ENCODE peak calls at places on chromosomes 3 and 15, in five cellular contexts. One of them, this sample, is unnamed.

GRCh38 chr3:15647629-15648167 is 46.2 kb downstream of the BTD start:
- DNase-seq in lung: no peak
- DNase-seq in adrenal gland: no peak
- DNase-seq in cardiac muscle cell: no peak
- DNase-seq in H1: no peak
- DNase-seq in this sample: no peak

GRCh38 chr3:58164199-58164879 is 46.4 kb downstream of the DNASE1L3 start:
- DNase-seq in lung: peak
- DNase-seq in adrenal gland: peak
- DNase-seq in cardiac muscle cell: no peak
- DNase-seq in H1: no peak
- DNase-seq in this sample: no peak

GRCh38 chr15:75947117-75947516 is 43.4 kb downstream of the FBXO22 start:
- DNase-seq in lung: no peak
- DNase-seq in adrenal gland: no peak
- DNase-seq in cardiac muscle cell: no peak
- DNase-seq in H1: no peak
- DNase-seq in this sample: no peak

GRCh38 chr3:196477678-196478077 is 25.9 kb downstream of the RNF168 start:
- DNase-seq in lung: no peak
- DNase-seq in adrenal gland: no peak
- DNase-seq in cardiac muscle cell: no peak
- DNase-seq in H1: no peak
- DNase-seq in this sample: no peak

GRCh38 chr3:69791111-69791510 is 51.8 kb downstream of the MITF start:
- DNase-seq in lung: peak
- DNase-seq in adrenal gland: peak
- DNase-seq in cardiac muscle cell: peak
- DNase-seq in H1: no peak
- DNase-seq in this sample: no peak

GRCh38 chr15:40051616-40052415 is 12.8 kb upstream of the SRP14 start:
- DNase-seq in lung: no peak
- DNase-seq in adrenal gland: peak
- DNase-seq in cardiac muscle cell: no peak
- DNase-seq in H1: peak
- DNase-seq in this sample: no peak

GRCh38 chr15:62454567-62455172 is 289.6 kb upstream of the C2CD4B start:
- DNase-seq in lung: no peak
- DNase-seq in adrenal gland: no peak
- DNase-seq in cardiac muscle cell: no peak
- DNase-seq in H1: no peak
- DNase-seq in this sample: no peak

GRCh38 chr3:53044371-53045106 is 1.3 kb downstream of the SFMBT1 start:
- DNase-seq in lung: no peak
- DNase-seq in adrenal gland: peak
- DNase-seq in cardiac muscle cell: no peak
- DNase-seq in H1: peak
- DNase-seq in this sample: no peak

GRCh38 chr3:70000563-70001081 is 1.1 kb downstream of the SAMMSON start:
- DNase-seq in lung: no peak
- DNase-seq in adrenal gland: no peak
- DNase-seq in cardiac muscle cell: no peak
- DNase-seq in H1: no peak
- DNase-seq in this sample: no peak

GRCh38 chr15:40471105-40471777 is 457 bp downstream of the CHST14 start:
- DNase-seq in lung: no peak
- DNase-seq in adrenal gland: peak
- DNase-seq in cardiac muscle cell: peak
- DNase-seq in H1: peak
- DNase-seq in this sample: no peak

DNA sequence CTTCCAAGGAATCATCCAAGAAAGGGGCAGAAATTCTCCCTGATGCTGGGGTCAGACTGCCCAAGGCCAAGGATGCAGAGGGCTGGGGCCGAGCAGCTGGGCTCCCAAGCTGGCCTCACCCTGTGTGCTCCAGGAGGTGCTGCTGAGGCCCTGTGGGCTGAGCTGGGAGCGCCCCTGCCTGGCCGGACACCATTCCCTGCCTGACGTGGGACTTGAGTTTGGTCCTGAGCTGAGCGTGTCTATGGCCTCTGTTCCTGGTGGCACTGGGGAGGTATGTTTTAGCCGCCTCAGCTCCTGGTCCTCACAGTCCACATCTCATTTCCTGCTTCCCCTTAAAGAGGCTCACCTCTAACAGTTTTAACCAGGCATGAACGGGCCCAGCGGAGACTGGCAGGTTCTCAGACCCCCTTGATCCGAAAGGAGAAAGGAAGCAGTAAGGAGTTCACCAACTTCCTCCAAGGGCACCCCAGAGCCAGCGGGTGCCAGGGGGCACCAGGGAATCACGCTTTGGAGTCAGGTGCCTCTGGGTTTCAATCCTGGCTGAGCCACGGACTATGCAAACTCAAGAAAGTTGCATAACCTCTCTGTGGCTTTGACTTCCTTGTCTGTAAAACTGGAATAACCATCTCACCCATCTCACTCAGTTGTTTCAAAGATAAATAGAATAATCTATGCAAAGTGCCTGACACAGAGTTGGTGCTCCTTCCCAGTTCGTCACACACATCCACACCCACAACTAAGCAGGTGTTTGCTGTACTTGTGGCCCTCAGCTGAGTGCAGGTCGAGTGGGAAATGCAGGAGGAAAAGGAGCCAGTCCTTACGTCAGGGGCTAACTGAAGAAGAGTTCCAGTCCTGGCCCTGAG is 48.6 kb downstream of the SLC12A8 start:
- DNase-seq in lung: peak
- DNase-seq in adrenal gland: no peak
- DNase-seq in cardiac muscle cell: peak
- DNase-seq in H1: no peak
- DNase-seq in this sample: no peak
- TF ChIP-seq CTCF in lung: peak
- TF ChIP-seq CTCF in adrenal gland: no peak
- TF ChIP-seq CTCF in cardiac muscle cell: peak
- TF ChIP-seq CTCF in H1: peak
- TF ChIP-seq CTCF in this sample: no peak

GRCh38 chr3:194087995-194088841 is 47.7 kb upstream of the HES1 start:
- DNase-seq in lung: no peak
- DNase-seq in adrenal gland: no peak
- DNase-seq in cardiac muscle cell: no peak
- DNase-seq in H1: no peak
- DNase-seq in this sample: no peak

GRCh38 chr3:194091141-194091540 is 44.8 kb upstream of the HES1 start:
- DNase-seq in lung: no peak
- DNase-seq in adrenal gland: no peak
- DNase-seq in cardiac muscle cell: no peak
- DNase-seq in H1: no peak
- DNase-seq in this sample: no peak

GRCh38 chr3:194089357-194090177 is 46.4 kb upstream of the HES1 start:
- DNase-seq in lung: peak
- DNase-seq in adrenal gland: peak
- DNase-seq in cardiac muscle cell: no peak
- DNase-seq in H1: no peak
- DNase-seq in this sample: peak

GRCh38 chr3:194092770-194093336 is 43.1 kb upstream of the HES1 start:
- DNase-seq in lung: no peak
- DNase-seq in adrenal gland: no peak
- DNase-seq in cardiac muscle cell: no peak
- DNase-seq in H1: no peak
- DNase-seq in this sample: no peak

GRCh38 chr3:194090716-194091115 is 45.2 kb upstream of the HES1 start:
- DNase-seq in lung: no peak
- DNase-seq in adrenal gland: no peak
- DNase-seq in cardiac muscle cell: no peak
- DNase-seq in H1: no peak
- DNase-seq in this sample: no peak
- H3K27ac ChIP-seq in lung: no peak
- H3K27ac ChIP-seq in adrenal gland: no peak
- H3K27ac ChIP-seq in cardiac muscle cell: no peak
- H3K27ac ChIP-seq in H1: no peak
- H3K27ac ChIP-seq in this sample: peak

GRCh38 chr15:73246898-73247297 is 121.9 kb downstream of the HCN4 start:
- DNase-seq in lung: no peak
- DNase-seq in adrenal gland: no peak
- DNase-seq in cardiac muscle cell: no peak
- DNase-seq in H1: no peak
- DNase-seq in this sample: no peak

GRCh38 chr15:73239564-73240208 is 129.1 kb downstream of the HCN4 start:
- DNase-seq in lung: no peak
- DNase-seq in adrenal gland: no peak
- DNase-seq in cardiac muscle cell: no peak
- DNase-seq in H1: no peak
- DNase-seq in this sample: no peak

GRCh38 chr15:73240864-73241499 is 127.8 kb downstream of the HCN4 start:
- DNase-seq in lung: peak
- DNase-seq in adrenal gland: peak
- DNase-seq in cardiac muscle cell: peak
- DNase-seq in H1: peak
- DNase-seq in this sample: no peak

GRCh38 chr15:73246411-73246810 is 122.3 kb downstream of the HCN4 start:
- DNase-seq in lung: no peak
- DNase-seq in adrenal gland: no peak
- DNase-seq in cardiac muscle cell: no peak
- DNase-seq in H1: no peak
- DNase-seq in this sample: no peak

GRCh38 chr15:73244333-73244732 is 124.4 kb downstream of the HCN4 start:
- DNase-seq in lung: no peak
- DNase-seq in adrenal gland: no peak
- DNase-seq in cardiac muscle cell: peak
- DNase-seq in H1: peak
- DNase-seq in this sample: no peak
- TF ChIP-seq CTCF in lung: no peak
- TF ChIP-seq CTCF in adrenal gland: no peak
- TF ChIP-seq CTCF in cardiac muscle cell: peak
- TF ChIP-seq CTCF in H1: peak
- TF ChIP-seq CTCF in this sample: no peak

DNA sequence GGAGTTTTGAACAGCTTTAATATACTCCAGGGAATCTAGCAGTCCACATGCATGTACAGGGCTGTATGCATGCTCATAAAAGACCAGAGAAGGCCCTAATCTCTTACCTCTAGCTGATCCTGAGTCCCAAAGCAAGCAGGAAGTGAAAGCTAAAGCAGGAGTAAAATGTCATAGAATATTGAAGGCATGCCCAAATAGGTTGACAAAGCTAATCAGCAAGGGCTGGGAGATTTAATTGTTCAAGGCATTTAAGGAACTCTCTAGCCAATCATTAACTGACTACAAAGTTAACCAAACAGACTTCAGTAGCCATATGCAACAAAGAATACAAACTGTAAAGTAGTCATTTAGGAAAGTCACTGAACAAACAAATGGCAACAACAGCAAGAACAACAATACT is 85.8 kb upstream of the KBTBD8 start:
- DNase-seq in lung: no peak
- DNase-seq in adrenal gland: no peak
- DNase-seq in cardiac muscle cell: no peak
- DNase-seq in H1: no peak
- DNase-seq in this sample: no peak
- H3K27ac ChIP-seq in lung: no peak
- H3K27ac ChIP-seq in adrenal gland: no peak
- H3K27ac ChIP-seq in cardiac muscle cell: no peak
- H3K27ac ChIP-seq in H1: no peak
- H3K27ac ChIP-seq in this sample: no peak

GRCh38 chr3:139934557-139935070 is 371 bp upstream of the CLSTN2 start:
- DNase-seq in lung: no peak
- DNase-seq in adrenal gland: peak
- DNase-seq in cardiac muscle cell: peak
- DNase-seq in H1: peak
- DNase-seq in this sample: no peak
- TF ChIP-seq CTCF in lung: no peak
- TF ChIP-seq CTCF in adrenal gland: peak
- TF ChIP-seq CTCF in cardiac muscle cell: peak
- TF ChIP-seq CTCF in H1: peak
- TF ChIP-seq CTCF in this sample: peak

DNA sequence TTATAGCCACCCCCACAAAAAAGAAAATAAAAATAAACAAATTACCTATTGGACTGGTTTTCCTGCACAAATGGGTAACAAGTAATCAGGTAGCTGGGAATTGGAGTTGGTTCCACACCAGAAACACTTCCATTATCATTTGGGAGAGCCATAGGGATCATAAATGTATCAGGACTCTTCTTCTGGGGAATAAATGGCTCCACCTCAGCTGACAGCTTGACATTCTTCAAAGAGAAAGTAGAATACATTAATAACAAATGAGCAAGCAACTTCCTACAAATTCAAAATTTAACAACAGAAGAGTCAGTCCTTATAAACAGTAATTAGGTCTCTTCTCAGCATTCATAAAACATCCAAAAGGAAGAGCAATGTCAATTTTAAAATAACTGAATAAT is 8.7 kb downstream of the SECISBP2L start:
- DNase-seq in lung: no peak
- DNase-seq in adrenal gland: no peak
- DNase-seq in cardiac muscle cell: no peak
- DNase-seq in H1: no peak
- DNase-seq in this sample: no peak
- H3K27ac ChIP-seq in lung: no peak
- H3K27ac ChIP-seq in adrenal gland: no peak
- H3K27ac ChIP-seq in cardiac muscle cell: no peak
- H3K27ac ChIP-seq in H1: no peak
- H3K27ac ChIP-seq in this sample: no peak

GRCh38 chr15:71742964-71743363 is 67.4 kb upstream of the NR2E3 start:
- DNase-seq in lung: no peak
- DNase-seq in adrenal gland: no peak
- DNase-seq in cardiac muscle cell: no peak
- DNase-seq in H1: no peak
- DNase-seq in this sample: no peak

GRCh38 chr15:71747128-71748083 is 62.9 kb upstream of the NR2E3 start:
- DNase-seq in lung: no peak
- DNase-seq in adrenal gland: peak
- DNase-seq in cardiac muscle cell: no peak
- DNase-seq in H1: no peak
- DNase-seq in this sample: no peak

GRCh38 chr15:71746719-71747118 is 63.6 kb upstream of the NR2E3 start:
- DNase-seq in lung: no peak
- DNase-seq in adrenal gland: no peak
- DNase-seq in cardiac muscle cell: no peak
- DNase-seq in H1: no peak
- DNase-seq in this sample: no peak

GRCh38 chr15:71748327-71748726 is 62.0 kb upstream of the NR2E3 start:
- DNase-seq in lung: no peak
- DNase-seq in adrenal gland: no peak
- DNase-seq in cardiac muscle cell: no peak
- DNase-seq in H1: no peak
- DNase-seq in this sample: no peak

DNA sequence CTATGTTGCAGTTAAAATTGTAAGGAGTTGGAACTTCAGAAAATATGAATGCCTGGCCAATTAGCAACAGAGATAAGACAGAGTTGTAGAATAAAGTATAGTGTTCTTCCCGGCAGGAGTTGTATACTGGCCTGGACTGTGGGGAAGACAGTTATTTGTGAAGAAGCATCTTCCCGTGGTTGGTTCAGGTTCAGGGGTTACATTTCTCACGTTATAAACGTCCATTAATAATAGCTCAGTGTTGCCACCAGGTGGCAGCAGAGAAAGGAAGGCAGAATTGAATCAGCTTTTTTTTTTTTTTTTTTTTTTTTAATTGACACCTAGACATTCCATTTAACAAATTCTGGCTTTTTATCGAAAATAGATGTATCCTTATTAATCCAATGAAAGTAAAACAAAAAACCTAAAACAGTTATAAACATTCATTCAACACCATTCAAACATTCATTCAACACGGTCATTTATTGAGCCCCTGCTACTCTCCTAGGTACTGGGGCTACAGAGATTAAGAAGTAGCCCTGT is 66.4 kb upstream of the NR2E3 start:
- DNase-seq in lung: peak
- DNase-seq in adrenal gland: peak
- DNase-seq in cardiac muscle cell: peak
- DNase-seq in H1: peak
- DNase-seq in this sample: no peak
- TF ChIP-seq CTCF in lung: peak
- TF ChIP-seq CTCF in adrenal gland: peak
- TF ChIP-seq CTCF in cardiac muscle cell: peak
- TF ChIP-seq CTCF in H1: peak
- TF ChIP-seq CTCF in this sample: peak